ENCODE peak calls at places on chromosomes 3 and 15, in eight cellular contexts. R is AG09309, J is psoas muscle, W is foreskin fibroblast, O is fibroblast of lung, C is left lung, E is GM20000, L is WTC11. P is an unnamed sample.

GRCh38 chr15:62068787-62069170 is 2.0 kb downstream of the C2CD4A start:
- DNase-seq in C (no peak), L (no peak), E (no peak), O (peak), W (no peak), J (no peak), R (no peak), P (no peak)

GRCh38 chr3:5194801-5195509 is 7.4 kb downstream of the EDEM1 start:
- DNase-seq in W (peak), C (no peak), J (no peak), E (no peak), O (peak), R (no peak), L (no peak), P (no peak)

GRCh38 chr3:79380581-79380980 is 387.2 kb downstream of the ROBO1 start:
- DNase-seq in O (peak), R (no peak), J (no peak), E (no peak), C (no peak), W (peak), L (no peak), P (no peak)

GRCh38 chr3:139686624-139687023 is 8.9 kb upstream of the NMNAT3 start:
- DNase-seq in W (no peak), O (no peak), J (no peak), C (peak), L (no peak), E (no peak), R (no peak), P (no peak)

GRCh38 chr3:122794483-122794778 is 438 bp upstream of the SLC49A4 start:
- DNase-seq in W (no peak), O (peak), C (no peak), J (no peak), L (no peak), E (no peak), R (peak), P (no peak)

GRCh38 chr15:76996076-76996525 is 1.2 kb downstream of the PSTPIP1 start:
- DNase-seq in O (no peak), J (no peak), R (no peak), C (no peak), L (no peak), W (no peak), E (no peak), P (no peak)

GRCh38 chr3:141057436-141057835 is 6.3 kb downstream of the SPSB4 start:
- DNase-seq in O (no peak), R (no peak), W (no peak), L (no peak), E (no peak), C (no peak), J (no peak), P (no peak)

GRCh38 chr3:171566803-171567422 is 106.7 kb upstream of the TNIK start:
- DNase-seq in C (no peak), L (no peak), E (peak), R (no peak), J (no peak), O (peak), W (peak), P (no peak)

GRCh38 chr3:44323341-44323955 is 15.1 kb upstream of the TCAIM start:
- DNase-seq in J (peak), O (peak), L (peak), W (peak), E (peak), C (no peak), R (peak), P (peak)

GRCh38 chr15:79067434-79067833 is 23.1 kb downstream of the RASGRF1 start:
- DNase-seq in O (no peak), R (no peak), E (no peak), L (no peak), W (no peak), C (no peak), J (no peak), P (no peak)

GRCh38 chr3:104632947-104633346 is 733.8 kb upstream of the ALCAM start:
- DNase-seq in L (no peak), E (no peak), C (no peak), J (no peak), W (no peak), R (no peak), O (no peak), P (no peak)

GRCh38 chr3:163971861-163972260 is 1106.4 kb downstream of the SI start:
- DNase-seq in R (no peak), E (no peak), W (no peak), C (no peak), J (no peak), O (no peak), L (no peak), P (no peak)

GRCh38 chr3:161413127-161413854 is 42.0 kb upstream of the SPTSSB start:
- DNase-seq in R (no peak), O (peak), E (no peak), L (no peak), W (peak), C (no peak), J (peak), P (no peak)

GRCh38 chr3:11389570-11390268 is 117.5 kb downstream of the ATG7 start:
- DNase-seq in W (peak), E (no peak), L (no peak), O (peak), C (no peak), J (no peak), R (peak), P (no peak)

GRCh38 chr3:61030469-61031035 is 220.7 kb downstream of the FHIT start:
- DNase-seq in L (no peak), W (no peak), O (peak), J (no peak), E (no peak), R (no peak), C (no peak), P (no peak)

GRCh38 chr15:69014454-69014853 is at the start of gene NOX5:
- DNase-seq in O (no peak), E (no peak), L (no peak), J (no peak), C (no peak), W (peak), R (peak), P (no peak)

GRCh38 chr3:7484636-7485035 is 623.7 kb downstream of the GRM7 start:
- DNase-seq in O (peak), L (no peak), J (no peak), E (no peak), C (no peak), R (no peak), W (no peak), P (no peak)

GRCh38 chr3:108403921-108404320 is 106.5 kb downstream of the MYH15 start:
- DNase-seq in E (no peak), O (peak), C (no peak), W (no peak), R (no peak), J (no peak), L (no peak), P (no peak)

GRCh38 chr15:77986891-77987764 is 90.4 kb downstream of the TBC1D2B start:
- DNase-seq in L (peak), E (no peak), C (peak), W (no peak), R (no peak), J (no peak), O (no peak), P (no peak)

GRCh38 chr15:74988007-74988800 is 7.2 kb upstream of the SCAMP5 start:
- DNase-seq in O (peak), E (peak), W (no peak), R (no peak), C (no peak), L (peak), J (no peak), P (no peak)

GRCh38 chr3:114799789-114800188 is 347.3 kb downstream of the ZBTB20 start:
- DNase-seq in J (no peak), C (no peak), R (no peak), O (peak), E (no peak), L (no peak), W (no peak), P (no peak)

GRCh38 chr3:77530870-77531269 is 491.0 kb downstream of the ROBO2 start:
- DNase-seq in W (peak), E (no peak), C (no peak), J (no peak), R (peak), O (peak), L (no peak), P (no peak)

GRCh38 chr15:80695099-80695910 is at the start of gene ABHD17C:
- DNase-seq in E (peak), W (peak), L (peak), O (peak), J (peak), C (peak), R (no peak), P (no peak)

GRCh38 chr3:136428167-136428566 is 178.0 kb downstream of the PCCB start:
- DNase-seq in R (no peak), C (no peak), E (no peak), W (no peak), O (peak), J (no peak), L (no peak), P (no peak)

GRCh38 chr15:79640206-79640605 is 208.1 kb downstream of the MINAR1 start:
- DNase-seq in L (no peak), E (no peak), R (peak), O (peak), J (no peak), W (peak), C (no peak), P (no peak)

GRCh38 chr3:187739125-187739560 is 6.1 kb downstream of the BCL6 start:
- DNase-seq in C (peak), W (no peak), J (peak), E (no peak), R (no peak), L (peak), O (peak), P (no peak)

GRCh38 chr3:30253832-30254231 is 352.6 kb upstream of the TGFBR2 start:
- DNase-seq in C (no peak), O (no peak), J (no peak), R (no peak), L (no peak), E (no peak), W (no peak), P (no peak)

GRCh38 chr3:123406598-123406997 is 42.3 kb downstream of the ADCY5 start:
- DNase-seq in E (no peak), W (no peak), C (no peak), R (no peak), J (peak), L (no peak), O (no peak), P (no peak)

GRCh38 chr3:24495334-24495994 is 814 bp upstream of the THRB start:
- DNase-seq in L (peak), C (peak), J (peak), R (no peak), O (no peak), E (peak), W (no peak), P (no peak)

GRCh38 chr3:42582474-42583070 is 805 bp upstream of the SEC22C start:
- DNase-seq in J (no peak), E (no peak), O (no peak), R (no peak), C (no peak), W (no peak), L (no peak), P (no peak)

GRCh38 chr3:42578054-42578453 is 3.7 kb downstream of the SEC22C start:
- DNase-seq in R (no peak), E (no peak), J (no peak), C (no peak), W (no peak), O (no peak), L (no peak), P (no peak)

GRCh38 chr3:42581400-42581708 is 413 bp downstream of the SEC22C start:
- DNase-seq in L (no peak), J (no peak), O (no peak), R (no peak), E (no peak), W (no peak), C (no peak), P (no peak)

GRCh38 chr3:42581709-42582473 is at the start of gene SEC22C:
- DNase-seq in E (peak), C (peak), W (peak), J (peak), O (peak), L (peak), R (peak), P (peak)
- TF ChIP-seq CTCF in E (no peak), C (no peak), W (peak), J (peak), O (peak), L (no peak), R (peak), P (no peak)

GRCh38 chr3:152834354-152835310 is at the start of gene P2RY1:
- DNase-seq in W (peak), E (peak), L (peak), J (peak), O (peak), R (no peak), C (peak), P (no peak)
- TF ChIP-seq CTCF in W (no peak), E (no peak), L (no peak), J (peak), O (peak), R (no peak), C (no peak), P (no peak)

DNA sequence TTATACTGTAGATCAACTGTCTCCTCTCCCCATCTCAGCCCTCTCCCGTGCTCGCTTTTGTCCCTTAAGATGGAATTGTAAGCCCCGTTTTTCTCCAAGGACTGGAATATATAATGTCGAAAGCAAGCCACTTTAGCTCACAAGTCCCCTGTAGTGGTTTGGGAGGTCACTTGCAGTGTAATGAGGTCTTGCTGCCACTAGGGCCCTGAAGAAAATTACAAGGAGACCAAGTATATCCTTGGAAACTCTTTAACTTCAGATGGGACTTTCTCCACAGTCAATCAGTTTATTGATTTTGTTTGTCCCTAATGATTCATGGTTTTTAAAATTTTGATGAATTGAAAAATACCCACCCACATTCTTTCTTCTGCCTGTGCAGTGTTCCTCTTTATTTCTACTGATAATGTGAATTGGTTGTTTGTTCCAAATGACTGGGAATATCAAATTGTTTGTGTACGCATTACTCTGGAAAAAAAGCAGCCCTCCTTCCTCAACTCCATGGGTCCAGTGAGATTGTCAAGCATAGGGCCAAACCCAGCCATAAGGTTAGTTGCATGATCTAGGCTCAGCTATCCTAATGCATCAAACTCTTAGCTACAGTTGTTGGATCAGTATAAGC is 294.8 kb downstream of the MCTP2 start:
- DNase-seq in O (no peak), E (no peak), W (no peak), C (no peak), R (no peak), L (peak), J (no peak), P (no peak)
- TF ChIP-seq CTCF in O (peak), E (no peak), W (peak), C (peak), R (peak), L (peak), J (no peak), P (no peak)

DNA sequence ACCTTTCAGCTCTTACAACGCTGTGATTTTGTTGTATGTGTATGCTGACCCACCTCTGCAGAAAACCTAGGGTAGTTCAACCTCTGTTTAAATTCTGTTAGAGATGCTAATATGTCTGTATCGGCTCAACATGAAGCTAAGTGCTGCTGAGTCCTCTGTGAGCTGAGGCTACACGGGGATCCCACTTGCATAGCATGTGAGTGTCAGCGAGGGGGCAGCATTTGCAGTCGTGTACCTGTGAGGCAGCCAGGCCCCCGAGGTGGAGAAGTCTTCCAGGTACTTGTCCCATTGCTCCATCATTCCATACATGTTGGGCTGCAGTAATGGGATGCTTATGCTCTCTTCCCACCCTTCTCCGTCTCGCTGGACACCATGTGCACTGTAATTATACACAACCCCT is 3.7 kb downstream of the MKRN2OS start:
- DNase-seq in J (no peak), C (no peak), R (no peak), L (peak), O (no peak), E (no peak), W (no peak), P (no peak)
- TF ChIP-seq CTCF in J (peak), C (no peak), R (peak), L (peak), O (no peak), E (no peak), W (no peak), P (no peak)

GRCh38 chr3:194287392-194287791 is 63.7 kb downstream of the CPN2 start:
- DNase-seq in R (no peak), O (no peak), W (no peak), C (no peak), J (no peak), E (no peak), L (no peak), P (no peak)
- TF ChIP-seq CTCF in R (no peak), O (peak), W (no peak), C (no peak), J (no peak), E (no peak), L (no peak), P (no peak)

DNA sequence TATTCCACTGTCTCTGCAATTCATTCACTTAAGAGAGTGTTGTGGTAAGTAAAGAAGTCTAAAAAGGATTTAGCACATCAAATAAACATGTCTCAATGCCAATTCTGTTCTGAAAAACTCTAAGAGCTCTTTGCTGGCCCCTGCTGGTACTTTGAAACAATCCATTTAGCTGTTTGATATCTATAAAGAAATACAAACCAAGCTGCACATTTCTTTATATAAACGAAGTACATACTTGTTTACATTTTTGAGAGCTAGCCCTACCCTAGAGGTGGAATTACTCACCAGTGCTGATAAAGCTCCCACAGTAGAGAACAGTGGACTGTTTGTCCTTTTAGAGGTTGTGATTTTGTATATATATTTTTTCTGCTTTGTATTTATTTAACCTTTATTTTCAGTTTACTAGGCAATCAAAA is 75.5 kb downstream of the NEDD4 start:
- DNase-seq in W (peak), L (no peak), J (no peak), C (no peak), O (peak), R (peak), E (no peak), P (no peak)
- TF ChIP-seq CTCF in W (peak), L (no peak), J (peak), C (peak), O (peak), R (peak), E (no peak), P (no peak)

GRCh38 chr15:52464478-52464877 is 64.2 kb downstream of the MYO5A start:
- DNase-seq in C (no peak), W (no peak), E (peak), J (no peak), L (no peak), R (no peak), O (no peak), P (no peak)

GRCh38 chr15:52464040-52464439 is 64.6 kb downstream of the MYO5A start:
- DNase-seq in L (no peak), R (no peak), O (no peak), W (no peak), J (no peak), C (no peak), E (no peak), P (no peak)

GRCh38 chr15:52466716-52467115 is 62.0 kb downstream of the MYO5A start:
- DNase-seq in W (no peak), R (no peak), C (no peak), E (no peak), L (no peak), O (no peak), J (no peak), P (no peak)

GRCh38 chr15:52463638-52464037 is 65.0 kb downstream of the MYO5A start:
- DNase-seq in L (no peak), W (peak), C (no peak), O (peak), E (peak), J (no peak), R (no peak), P (no peak)

DNA sequence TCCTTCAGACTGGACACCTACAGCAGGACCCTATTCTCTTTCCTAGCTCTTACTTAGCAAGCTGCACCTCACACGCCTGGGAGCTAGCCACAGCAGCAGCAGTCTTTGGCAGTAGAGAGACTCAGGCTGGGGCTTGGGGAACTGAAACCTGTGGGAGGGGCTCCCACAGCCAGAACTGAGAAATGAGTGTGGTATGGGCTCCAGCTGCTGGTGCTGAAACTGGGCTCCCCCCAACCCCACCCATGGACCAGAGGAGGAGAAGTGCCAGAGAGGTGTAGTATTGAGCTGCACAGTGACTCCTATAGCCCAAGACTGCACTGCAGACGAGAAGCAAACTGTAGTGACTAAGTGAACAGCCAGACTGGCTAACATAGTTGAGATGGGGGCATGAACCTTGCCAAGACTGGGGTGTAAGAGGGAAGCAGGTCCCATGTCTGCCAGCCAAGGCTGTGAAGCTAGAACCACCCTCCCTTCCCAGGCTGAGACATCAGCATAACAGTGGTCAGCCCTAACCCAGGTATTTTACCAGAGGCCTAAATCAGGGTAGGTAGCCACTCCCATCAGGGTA is 62.5 kb downstream of the MYO5A start:
- DNase-seq in J (peak), O (peak), E (peak), R (no peak), W (no peak), L (peak), C (no peak), P (no peak)
- TF ChIP-seq CTCF in J (no peak), O (no peak), E (peak), R (no peak), W (no peak), L (no peak), C (no peak), P (no peak)

GRCh38 chr3:98068824-98069223 is 18.1 kb upstream of the OR5AC2 start:
- DNase-seq in C (no peak), J (no peak), W (no peak), E (no peak), O (no peak), L (no peak), R (no peak), P (no peak)
- TF ChIP-seq CTCF in C (no peak), J (no peak), W (no peak), E (no peak), O (peak), L (peak), R (no peak), P (no peak)

GRCh38 chr3:33658971-33659848 is 58.8 kb downstream of the CLASP2 start:
- DNase-seq in O (peak), E (peak), L (peak), J (peak), W (peak), C (peak), R (no peak), P (no peak)
- TF ChIP-seq CTCF in O (no peak), E (no peak), L (no peak), J (no peak), W (no peak), C (no peak), R (peak), P (no peak)